ENCODE peak calls at places on chromosomes 6 and 20, in five cellular contexts. F is activated CD4-positive, alpha-beta T cell treated with anti-CD3 and anti-CD28 coated beads, Interleukin-2, amount 10 ng/mL, durations not matched to agents 7 days and 5 days; S is adrenal gland; T is Right ventricle myocardium superior; A is HuH-7. Y is an unnamed sample.

GRCh38 chr6:36677059-36677749 is 1.3 kb upstream of the CDKN1A start:
- DNase-seq in F (no peak), T (no peak), A (no peak), S (no peak), Y (no peak)

GRCh38 chr6:116881236-116881635 is 4.2 kb downstream of the RFX6 start:
- DNase-seq in T (no peak), S (no peak), A (no peak), F (no peak), Y (no peak)

GRCh38 chr6:158416841-158417759 is 104.8 kb downstream of the TULP4 start:
- DNase-seq in A (no peak), F (no peak), T (no peak), S (no peak), Y (no peak)

GRCh38 chr6:67736816-67737215 is 898.3 kb upstream of the ADGRB3 start:
- DNase-seq in S (no peak), T (no peak), A (no peak), F (no peak), Y (no peak)

GRCh38 chr6:165811512-165811911 is 148.5 kb upstream of the PDE10A start:
- DNase-seq in A (no peak), S (no peak), T (no peak), F (no peak), Y (no peak)

GRCh38 chr6:109521100-109521499 is 38.1 kb upstream of the ZBTB24 start:
- DNase-seq in T (no peak), F (no peak), A (no peak), S (no peak), Y (no peak)

GRCh38 chr20:52889225-52889624 is 82.9 kb upstream of the TSHZ2 start:
- DNase-seq in S (no peak), T (no peak), A (no peak), F (no peak), Y (no peak)

GRCh38 chr6:112877134-112878100 is 530.3 kb downstream of the RFPL4B start:
- DNase-seq in F (no peak), T (no peak), S (no peak), A (no peak), Y (no peak)

GRCh38 chr6:8672882-8673281 is 237.5 kb upstream of the SLC35B3 start:
- DNase-seq in A (no peak), T (no peak), S (no peak), F (no peak), Y (no peak)

GRCh38 chr6:162055365-162055764 is 672.2 kb downstream of the PRKN start:
- DNase-seq in S (no peak), A (no peak), T (no peak), F (no peak), Y (no peak)

GRCh38 chr20:62776692-62777527 is 19.4 kb upstream of the MRGBP start:
- DNase-seq in T (no peak), A (no peak), S (no peak), F (peak; percentile 82), Y (no peak)

GRCh38 chr6:125793863-125794262 is 3.1 kb downstream of the NCOA7 start:
- DNase-seq in A (no peak), F (no peak), S (no peak), T (no peak), Y (peak; percentile 62)

GRCh38 chr20:36754656-36755222 is 8.8 kb upstream of the NDRG3 start:
- DNase-seq in T (no peak), S (peak; percentile 50), A (peak; percentile 76), F (peak; percentile 66), Y (peak; percentile 77)